ENCODE peak calls at places on chromosomes 3 and 15, in four cellular contexts. G, C, R and F are unnamed samples.
A peak's percentile ranks its signal among the peaks of the same experiment; 100 is the strongest.

GRCh38 chr15:41512512-41513281 is 930 bp downstream of the LTK start:
- DNase-seq in G (no peak), C (no peak), R (peak; percentile 55), F (peak; percentile 89)

GRCh38 chr15:31080618-31081017 is 20.9 kb downstream of the TRPM1 start:
- DNase-seq in G (peak; percentile 78), C (no peak), R (no peak), F (peak; percentile 22)

GRCh38 chr3:19891740-19892139 is 42.3 kb downstream of the EFHB start:
- DNase-seq in G (no peak), C (no peak), R (no peak), F (no peak)

GRCh38 chr3:101212740-101213139 is 107.6 kb downstream of the IMPG2 start:
- DNase-seq in G (no peak), C (no peak), R (no peak), F (no peak)

GRCh38 chr15:40112789-40113188 is 4.1 kb upstream of the BMF start:
- DNase-seq in G (no peak), C (no peak), R (no peak), F (no peak)

GRCh38 chr15:50562735-50563640 is 16.5 kb upstream of the USP50 start:
- DNase-seq in G (no peak), C (no peak), R (no peak), F (no peak)

GRCh38 chr3:24123596-24123995 is 178.5 kb downstream of the NR1D2 start:
- DNase-seq in G (no peak), C (no peak), R (no peak), F (no peak)

GRCh38 chr15:51200791-51201190 is 106.1 kb upstream of the TNFAIP8L3 start:
- DNase-seq in G (no peak), C (no peak), R (no peak), F (no peak)

GRCh38 chr3:188128905-188129304 is 25.1 kb upstream of the LPP start:
- DNase-seq in G (no peak), C (no peak), R (no peak), F (no peak)

GRCh38 chr3:131561511-131561910 is 58.7 kb upstream of the MRPL3 start:
- DNase-seq in G (no peak), C (no peak), R (peak; percentile 37), F (no peak)

GRCh38 chr3:73954506-73954905 is 329.8 kb upstream of the PDZRN3 start:
- DNase-seq in G (no peak), C (no peak), R (peak; percentile 13), F (no peak)

GRCh38 chr15:91422704-91423254 is 322.7 kb downstream of the SV2B start:
- DNase-seq in G (no peak), C (no peak), R (no peak), F (no peak)

GRCh38 chr3:180828723-180829408 is 83.6 kb upstream of the FXR1 start:
- DNase-seq in G (no peak), C (no peak), R (no peak), F (no peak)

GRCh38 chr15:74781673-74782595 is at the start of gene CSK:
- DNase-seq in G (peak; percentile 86), C (peak; percentile 67), R (peak; percentile 65), F (peak; percentile 68)

GRCh38 chr3:111636506-111636905 is 41.4 kb upstream of the ZBED2 start:
- DNase-seq in G (no peak), C (no peak), R (no peak), F (no peak)

GRCh38 chr15:89332446-89332845 is 2.2 kb downstream of the POLG start:
- DNase-seq in G (no peak), C (no peak), R (no peak), F (no peak)

GRCh38 chr3:127637546-127637945 is 8.6 kb downstream of the PODXL2 start:
- DNase-seq in G (no peak), C (no peak), R (no peak), F (no peak)

GRCh38 chr3:28053759-28054158 is 187.7 kb upstream of the CMC1 start:
- DNase-seq in G (no peak), C (no peak), R (no peak), F (no peak)

GRCh38 chr3:120773932-120774331 is 31.4 kb downstream of the GTF2E1 start:
- DNase-seq in G (no peak), C (no peak), R (no peak), F (no peak)

GRCh38 chr3:194028434-194029004 is 107.4 kb upstream of the HES1 start:
- DNase-seq in G (no peak), C (no peak), R (no peak), F (no peak)

GRCh38 chr3:24237971-24238767 is 256.5 kb downstream of the THRB start:
- DNase-seq in G (no peak), C (peak; percentile 22), R (peak; percentile 85), F (peak; percentile 81)

GRCh38 chr3:169865176-169865800 is 4.4 kb downstream of the LRRC31 start:
- DNase-seq in G (no peak), C (no peak), R (no peak), F (no peak)

GRCh38 chr3:168121175-168121853 is 25.6 kb upstream of the GOLIM4 start:
- DNase-seq in G (peak; percentile 43), C (no peak), R (no peak), F (no peak)

GRCh38 chr3:46380471-46381215 is 9.9 kb downstream of the CCR5 start:
- DNase-seq in G (no peak), C (no peak), R (no peak), F (no peak)

GRCh38 chr3:187208159-187208558 is 10.9 kb downstream of the RTP1 start:
- DNase-seq in G (no peak), C (no peak), R (peak; percentile 6), F (no peak)